ENCODE peak calls at places on chromosome 12, in ten cellular contexts. O is vagina, N is fibroblast of the aortic adventitia, Z is neural progenitor cell, R is body of pancreas, T is fibroblast of lung, E is cardiac fibroblast, L is dorsolateral prefrontal cortex, C is WERI-Rb-1, I is PC-9. X is an unnamed sample.

GRCh38 chr12:122687091-122687490 is 16.1 kb downstream of the HCAR2 start:
- DNase-seq in O (no peak), N (peak), Z (no peak), R (peak), T (peak), E (no peak), L (no peak), C (no peak), I (no peak), X (no peak)

GRCh38 chr12:65868133-65868705 is 43.9 kb downstream of the HMGA2 start:
- DNase-seq in O (no peak), N (peak), Z (no peak), R (no peak), T (peak), E (peak), L (no peak), C (no peak), I (no peak), X (peak)

GRCh38 chr12:12466157-12466556 is 96.5 kb downstream of the DUSP16 start:
- DNase-seq in O (no peak), N (no peak), Z (no peak), R (no peak), T (no peak), E (no peak), L (no peak), C (no peak), I (no peak), X (no peak)

GRCh38 chr12:107242189-107242588 is 148.8 kb upstream of the CRY1 start:
- DNase-seq in O (no peak), N (no peak), Z (no peak), R (no peak), T (peak), E (no peak), L (no peak), C (no peak), I (no peak), X (peak)

GRCh38 chr12:39935839-39936238 is 170.0 kb downstream of the SLC2A13 start:
- DNase-seq in O (no peak), N (no peak), Z (no peak), R (no peak), T (no peak), E (no peak), L (no peak), C (no peak), I (no peak), X (no peak)

GRCh38 chr12:12249216-12250050 is 17.4 kb downstream of the LRP6 start:
- DNase-seq in O (no peak), N (no peak), Z (no peak), R (no peak), T (no peak), E (no peak), L (no peak), C (no peak), I (no peak), X (no peak)

GRCh38 chr12:4302881-4303280 is 18.1 kb upstream of the TIGAR start:
- DNase-seq in O (no peak), N (no peak), Z (no peak), R (no peak), T (no peak), E (no peak), L (no peak), C (no peak), I (no peak), X (no peak)

GRCh38 chr12:2765608-2766007 is 29.2 kb upstream of the FKBP4 start:
- DNase-seq in O (no peak), N (no peak), Z (no peak), R (no peak), T (no peak), E (no peak), L (no peak), C (no peak), I (no peak), X (no peak)

GRCh38 chr12:65300679-65301349 is 22.3 kb downstream of the MSRB3 start:
- DNase-seq in O (no peak), N (peak), Z (peak), R (no peak), T (peak), E (peak), L (no peak), C (peak), I (no peak), X (no peak)

GRCh38 chr12:27524489-27524835 is 456 bp downstream of the PPFIBP1 start:
- DNase-seq in O (no peak), N (no peak), Z (no peak), R (no peak), T (no peak), E (no peak), L (no peak), C (no peak), I (no peak), X (no peak)
- TF ChIP-seq CTCF in O (no peak), N (no peak), Z (no peak), R (no peak), T (no peak), E (no peak), L (no peak), C (no peak), I (no peak), X (no peak)

GRCh38 chr12:124432376-124432775 is 135.0 kb downstream of the NCOR2 start:
- DNase-seq in O (no peak), N (no peak), Z (no peak), R (no peak), T (no peak), E (no peak), L (no peak), C (no peak), I (no peak), X (no peak)
- H3K4me3 ChIP-seq in O (no peak), N (no peak), Z (no peak), R (no peak), T (no peak), E (no peak), L (no peak), C (no peak), I (no peak), X (no peak)

DNA sequence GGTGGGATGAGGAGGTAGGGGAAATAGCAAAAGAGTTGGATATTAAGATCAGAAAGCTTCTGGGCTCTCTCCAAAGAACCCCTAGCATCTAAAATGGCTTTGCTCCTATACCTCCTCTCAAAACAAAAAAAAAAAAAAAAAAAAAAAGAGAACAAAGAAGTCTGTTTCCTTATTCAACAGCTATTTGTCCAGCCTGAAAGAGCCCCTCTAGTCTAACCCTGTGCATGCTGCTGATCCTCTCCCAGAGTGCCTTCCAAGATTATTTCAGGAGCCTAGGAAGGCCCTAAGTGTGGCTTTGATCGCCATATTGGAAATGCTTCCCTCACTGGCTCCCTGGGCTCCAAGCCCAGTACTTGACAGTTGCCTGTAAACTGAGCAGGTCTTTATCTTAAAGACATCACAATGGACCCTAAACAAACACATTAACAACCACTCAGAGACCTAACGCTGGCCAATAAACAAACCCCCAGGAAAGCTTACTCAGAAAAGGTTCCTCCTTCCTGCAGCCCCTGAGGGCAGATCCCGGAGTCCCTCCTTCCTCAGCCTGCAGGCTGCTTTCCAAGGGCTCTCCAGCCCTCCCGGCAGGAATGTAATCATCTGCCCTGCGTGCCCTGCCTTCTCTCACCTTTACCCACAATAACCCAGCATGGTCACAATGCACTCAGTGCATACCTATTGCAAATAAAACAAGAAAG is 17.4 kb upstream of the COL2A1 start:
- DNase-seq in O (no peak), N (no peak), Z (peak), R (no peak), T (no peak), E (no peak), L (no peak), C (no peak), I (peak), X (no peak)
- TF ChIP-seq CTCF in O (no peak), N (no peak), Z (no peak), R (no peak), T (no peak), E (no peak), L (no peak), C (no peak), I (no peak), X (no peak)

DNA sequence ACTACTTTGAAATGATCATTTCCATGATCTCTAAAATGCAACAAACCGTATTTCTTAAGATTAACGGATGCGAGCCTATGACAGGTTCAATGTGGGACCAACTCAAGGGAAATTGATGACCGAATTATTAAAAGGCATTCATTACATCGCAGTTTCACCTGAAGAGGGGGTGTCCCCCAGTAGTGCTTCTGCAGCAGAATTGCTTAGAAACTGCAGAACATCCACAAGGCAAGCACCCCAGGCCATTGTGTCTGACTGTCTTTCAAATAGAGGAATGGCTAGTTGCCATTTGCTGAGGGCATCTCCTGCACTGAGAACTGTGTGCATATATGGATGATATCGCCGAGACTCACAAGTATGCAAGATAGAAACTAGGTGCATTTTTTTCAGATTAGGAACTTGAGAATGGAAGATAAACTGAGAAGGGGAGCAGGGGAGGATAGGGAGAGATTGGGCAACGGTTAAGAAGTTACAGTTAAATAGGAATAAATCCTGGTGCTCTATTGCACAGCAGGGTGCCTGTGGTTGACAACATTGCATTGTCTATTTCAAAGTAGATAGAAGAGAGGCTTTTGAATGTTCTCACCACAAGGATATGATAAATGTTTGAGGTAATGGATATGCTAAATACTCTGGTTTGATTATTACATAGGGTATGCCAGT is 234.3 kb upstream of the PLEKHG7 start:
- DNase-seq in O (no peak), N (no peak), Z (no peak), R (no peak), T (peak), E (no peak), L (no peak), C (no peak), I (no peak), X (no peak)
- H3K4me3 ChIP-seq in O (no peak), N (no peak), Z (no peak), R (no peak), T (no peak), E (no peak), L (no peak), C (no peak), I (no peak), X (no peak)

GRCh38 chr12:94980577-94980976 is 22.9 kb downstream of the NDUFA12 start:
- DNase-seq in O (no peak), N (peak), Z (no peak), R (no peak), T (peak), E (peak), L (no peak), C (no peak), I (no peak), X (peak)
- TF ChIP-seq CTCF in O (no peak), N (peak), Z (peak), R (no peak), T (peak), E (no peak), L (peak), C (peak), I (no peak), X (peak)

GRCh38 chr12:69161835-69162234 is 77.5 kb upstream of the CPSF6 start:
- DNase-seq in O (no peak), N (no peak), Z (peak), R (no peak), T (peak), E (peak), L (no peak), C (no peak), I (no peak), X (no peak)

GRCh38 chr12:69151254-69151751 is 88.1 kb upstream of the CPSF6 start:
- DNase-seq in O (no peak), N (peak), Z (no peak), R (no peak), T (no peak), E (peak), L (no peak), C (no peak), I (no peak), X (peak)

GRCh38 chr12:69154585-69155363 is 84.6 kb upstream of the CPSF6 start:
- DNase-seq in O (no peak), N (peak), Z (peak), R (peak), T (peak), E (peak), L (peak), C (peak), I (peak), X (peak)

DNA sequence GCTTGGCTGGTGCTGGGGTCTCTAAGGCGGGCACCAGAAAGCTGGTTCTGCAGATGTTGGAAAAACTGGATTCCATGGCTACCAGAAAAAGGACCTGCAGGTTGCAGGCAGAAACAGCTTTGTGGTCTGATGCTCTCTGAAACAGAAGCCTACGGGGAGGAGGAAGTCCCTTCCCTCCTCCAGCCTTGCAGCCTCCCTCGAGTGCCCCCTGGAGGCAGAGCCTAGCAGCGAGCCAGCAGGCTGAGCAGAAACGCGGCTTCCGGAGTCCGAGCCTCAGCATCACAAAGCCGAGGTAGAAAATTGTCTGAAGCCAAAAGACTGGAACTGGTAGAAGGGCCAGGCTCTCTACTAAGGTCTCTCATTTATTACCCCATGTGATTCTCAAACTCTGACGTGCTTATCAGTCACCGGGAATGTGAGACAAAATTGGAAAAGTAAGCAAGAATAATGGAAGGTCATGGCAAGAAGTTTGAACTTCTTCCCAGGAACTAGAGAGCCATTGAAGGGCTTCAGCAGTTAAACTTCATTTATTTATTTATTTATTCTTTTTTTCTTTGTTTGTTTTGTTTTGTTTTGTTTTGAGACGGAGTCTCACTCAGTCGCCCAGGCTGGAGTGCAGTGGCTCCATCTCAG is 82.2 kb upstream of the CPSF6 start:
- DNase-seq in O (no peak), N (peak), Z (peak), R (peak), T (peak), E (peak), L (peak), C (peak), I (peak), X (peak)
- H3K4me3 ChIP-seq in O (no peak), N (no peak), Z (no peak), R (no peak), T (no peak), E (no peak), L (no peak), C (no peak), I (no peak), X (no peak)

DNA sequence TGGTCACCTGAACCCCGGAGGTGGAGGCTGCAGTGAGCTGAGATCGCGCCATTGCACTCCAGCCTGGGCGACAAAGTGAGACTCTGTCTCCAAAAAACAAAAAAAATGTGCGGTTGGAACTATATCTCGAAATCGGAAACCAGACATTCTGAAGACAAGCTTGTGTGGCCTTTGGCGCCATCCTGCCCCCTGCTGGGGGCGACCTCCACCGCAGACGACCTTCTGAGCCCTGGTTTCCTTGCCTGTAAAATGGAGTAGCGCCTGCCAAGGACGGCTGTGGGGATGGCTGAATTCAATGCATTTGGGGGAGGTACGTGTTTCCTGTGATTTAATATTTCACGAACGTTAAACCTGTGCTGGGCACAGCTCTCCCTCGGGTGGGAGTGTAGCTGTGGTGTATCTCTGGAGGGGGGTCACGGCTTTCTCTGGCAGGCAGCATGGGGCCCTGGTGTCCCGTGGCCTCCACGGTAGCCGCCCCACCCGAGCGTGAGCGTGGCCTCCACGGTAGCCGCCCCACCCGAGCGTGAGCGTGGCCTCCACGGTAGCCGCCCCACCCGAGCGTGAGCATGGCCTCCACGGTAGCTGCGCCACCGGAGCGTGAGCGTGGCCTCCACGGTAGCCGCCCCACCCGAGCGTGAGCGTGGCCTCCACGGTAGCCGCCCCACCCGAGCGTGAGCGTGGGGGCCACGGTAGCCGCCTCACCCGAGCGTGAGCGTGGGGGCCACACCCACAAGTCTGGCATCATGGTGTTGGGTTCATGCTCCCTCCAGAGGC is 55.3 kb downstream of the LRCOL1 start:
- DNase-seq in O (no peak), N (no peak), Z (peak), R (no peak), T (no peak), E (no peak), L (no peak), C (peak), I (no peak), X (no peak)
- TF ChIP-seq CTCF in O (no peak), N (no peak), Z (peak), R (peak), T (peak), E (peak), L (peak), C (peak), I (peak), X (peak)

GRCh38 chr12:53740130-53740491 is 11.7 kb downstream of the CISTR start:
- DNase-seq in O (no peak), N (no peak), Z (no peak), R (no peak), T (no peak), E (no peak), L (no peak), C (no peak), I (no peak), X (no peak)
- H3K4me3 ChIP-seq in O (no peak), N (no peak), Z (peak), R (no peak), T (no peak), E (no peak), L (peak), C (no peak), I (no peak), X (no peak)

GRCh38 chr12:47900480-47901129 is 4.2 kb downstream of the VDR start:
- DNase-seq in O (no peak), N (no peak), Z (no peak), R (peak), T (peak), E (peak), L (no peak), C (peak), I (peak), X (no peak)
- TF ChIP-seq CTCF in O (no peak), N (no peak), Z (no peak), R (peak), T (no peak), E (no peak), L (no peak), C (peak), I (peak), X (no peak)

GRCh38 chr12:51405801-51406207 is 14.6 kb upstream of the GALNT6 start:
- DNase-seq in O (no peak), N (no peak), Z (no peak), R (no peak), T (no peak), E (no peak), L (no peak), C (no peak), I (no peak), X (no peak)
- H3K4me3 ChIP-seq in O (no peak), N (no peak), Z (no peak), R (no peak), T (no peak), E (no peak), L (no peak), C (no peak), I (no peak), X (no peak)

X was measured in astrocyte of the spinal cord.